ENCODE peak calls at places on chromosomes 12 and 14, in four cellular contexts. I is sigmoid colon, W is neural crest cell, O is AG10803. E is an unnamed sample.

GRCh38 chr12:57219993-57220728 is 3.6 kb downstream of the NXPH4 start:
- DNase-seq in I (no peak), W (no peak), O (no peak), E (no peak)

GRCh38 chr14:105761842-105762241 is 235.5 kb downstream of the TMEM121 start:
- DNase-seq in I (no peak), W (no peak), O (no peak), E (no peak)

GRCh38 chr12:82687020-82687951 is 580 bp downstream of the TMTC2 start:
- DNase-seq in I (peak), W (peak), O (peak), E (peak)

GRCh38 chr14:30251017-30251416 is 307.9 kb upstream of the G2E3 start:
- DNase-seq in I (no peak), W (no peak), O (no peak), E (no peak)

GRCh38 chr12:108879615-108880254 is at the start of gene DAO:
- DNase-seq in I (no peak), W (no peak), O (no peak), E (no peak)

GRCh38 chr12:85627584-85627983 is 208.6 kb downstream of the RASSF9 start:
- DNase-seq in I (no peak), W (no peak), O (no peak), E (peak)

GRCh38 chr14:73153272-73153671 is 17.0 kb downstream of the PSEN1 start:
- DNase-seq in I (no peak), W (no peak), O (peak), E (peak)

GRCh38 chr14:91613459-91614145 is 103.5 kb upstream of the PPP4R3A start:
- DNase-seq in I (no peak), W (no peak), O (no peak), E (no peak)

GRCh38 chr14:63757211-63757610 is 29.3 kb upstream of the SGPP1 start:
- DNase-seq in I (no peak), W (no peak), O (no peak), E (no peak)

GRCh38 chr12:108479364-108480070 is 35.6 kb upstream of the FICD start:
- DNase-seq in I (no peak), W (no peak), O (no peak), E (no peak)

GRCh38 chr14:99972748-99973466 is 92.3 kb upstream of the EVL start:
- DNase-seq in I (no peak), W (no peak), O (peak), E (peak)

GRCh38 chr14:75971509-75971908 is 10.3 kb downstream of the TGFB3 start:
- DNase-seq in I (no peak), W (no peak), O (no peak), E (no peak)

GRCh38 chr14:33755358-33755757 is 195.5 kb downstream of the EGLN3 start:
- DNase-seq in I (no peak), W (no peak), O (no peak), E (no peak)

GRCh38 chr12:121793501-121793835 is at the start of gene RHOF:
- DNase-seq in I (no peak), W (no peak), O (no peak), E (no peak)

GRCh38 chr12:109458086-109458485 is 19.0 kb downstream of the KCTD10 start:
- DNase-seq in I (no peak), W (no peak), O (peak), E (peak)

GRCh38 chr12:93567174-93567573 is 5.3 kb upstream of the SOCS2 start:
- DNase-seq in I (no peak), W (no peak), O (peak), E (no peak)

GRCh38 chr12:93565760-93566159 is 6.7 kb upstream of the SOCS2 start:
- DNase-seq in I (no peak), W (no peak), O (no peak), E (no peak)

GRCh38 chr12:93568091-93568490 is 4.4 kb upstream of the SOCS2 start:
- DNase-seq in I (no peak), W (no peak), O (no peak), E (no peak)

GRCh38 chr12:93569301-93569655 is 3.2 kb upstream of the SOCS2 start:
- DNase-seq in I (no peak), W (no peak), O (no peak), E (no peak)

GRCh38 chr12:93563807-93564538 is 8.5 kb upstream of the SOCS2 start:
- DNase-seq in I (no peak), W (no peak), O (peak), E (peak)
- TF ChIP-seq CTCF in I (no peak), W (peak), O (peak), E (peak)

DNA sequence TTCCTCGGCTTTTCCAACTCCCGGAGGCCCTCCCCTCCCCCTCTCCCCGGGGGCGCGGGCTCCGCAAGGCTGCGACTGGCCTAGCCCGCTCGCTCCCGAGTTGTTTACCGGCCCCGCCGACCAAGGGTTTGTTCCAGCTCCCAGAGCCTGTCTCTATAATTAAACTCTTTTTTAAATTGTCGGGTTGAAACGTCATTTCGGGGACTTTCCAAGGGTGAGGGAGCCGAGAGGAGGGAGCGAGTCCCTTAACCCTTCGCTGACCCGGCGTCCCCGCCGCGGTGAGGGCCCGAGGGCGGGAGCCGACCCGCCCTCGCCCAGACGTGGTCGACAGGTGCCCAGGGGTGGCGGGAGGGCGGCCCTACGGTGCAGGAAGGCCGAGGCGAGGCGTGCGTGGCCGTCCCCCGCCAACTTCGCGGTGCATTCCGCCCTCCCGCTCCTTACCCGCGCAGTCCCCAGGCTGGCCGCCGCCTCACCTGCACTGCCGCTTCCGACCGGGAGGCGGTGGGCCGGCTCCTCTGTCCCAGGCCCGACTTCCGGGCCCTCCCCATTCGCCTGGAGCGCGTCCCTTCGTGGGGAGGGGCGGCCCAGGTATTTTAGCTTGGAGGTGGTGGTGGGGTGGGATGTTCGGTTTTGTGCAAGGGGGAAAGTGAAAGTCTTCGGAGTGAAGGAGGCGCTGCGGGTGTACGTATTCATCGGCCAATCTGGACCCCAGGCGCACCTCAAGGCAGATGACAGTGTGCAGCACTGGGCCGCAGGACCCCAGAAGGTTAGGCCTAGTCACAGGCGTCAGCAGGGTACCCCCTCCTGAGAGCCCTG is 2.9 kb upstream of the ZFP36L1 start:
- DNase-seq in I (peak), W (no peak), O (peak), E (peak)
- TF ChIP-seq CTCF in I (peak), W (peak), O (peak), E (peak)

DNA sequence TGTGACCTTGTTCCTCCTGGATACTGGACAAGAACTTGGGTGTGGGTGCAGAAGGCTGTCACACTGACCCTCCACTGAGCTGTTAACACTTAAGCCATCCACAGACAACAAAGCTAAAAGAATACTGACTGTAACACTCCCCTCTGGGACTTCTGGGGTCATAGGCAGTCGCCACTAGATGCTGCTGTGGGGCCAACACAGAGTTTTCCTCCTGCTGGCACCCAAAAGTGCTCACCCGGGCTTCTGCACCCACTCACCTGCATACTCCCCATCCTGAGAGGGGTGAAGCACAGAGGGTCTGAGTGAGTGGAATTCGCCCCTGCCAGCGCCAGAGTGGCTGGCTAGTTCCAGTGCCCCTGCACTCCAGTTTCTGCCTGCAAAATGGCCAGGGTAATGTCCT is 422.4 kb upstream of the LMO3 start:
- DNase-seq in I (no peak), W (no peak), O (no peak), E (no peak)
- TF ChIP-seq CTCF in I (no peak), W (no peak), O (no peak), E (no peak)

GRCh38 chr14:23028800-23029199 is 5.9 kb downstream of the PSMB5 start:
- DNase-seq in I (no peak), W (no peak), O (no peak), E (no peak)
- TF ChIP-seq CTCF in I (no peak), W (no peak), O (no peak), E (no peak)

GRCh38 chr14:80489513-80489912 is 278.2 kb upstream of the DIO2 start:
- DNase-seq in I (no peak), W (no peak), O (no peak), E (no peak)
- TF ChIP-seq CTCF in I (no peak), W (no peak), O (no peak), E (no peak)

GRCh38 chr14:22300646-22301045 is 288.4 kb downstream of the DAD1 start:
- DNase-seq in I (no peak), W (no peak), O (no peak), E (no peak)
- TF ChIP-seq CTCF in I (no peak), W (no peak), O (no peak), E (no peak)

GRCh38 chr14:68343534-68344093 is 449.3 kb downstream of the ZFP36L1 start:
- DNase-seq in I (no peak), W (no peak), O (no peak), E (no peak)

GRCh38 chr14:68340262-68340661 is 452.6 kb downstream of the ZFP36L1 start:
- DNase-seq in I (no peak), W (no peak), O (no peak), E (no peak)

GRCh38 chr14:68341765-68342212 is 451.1 kb downstream of the ZFP36L1 start:
- DNase-seq in I (no peak), W (no peak), O (no peak), E (no peak)

GRCh38 chr14:68345738-68346137 is 447.1 kb downstream of the ZFP36L1 start:
- DNase-seq in I (no peak), W (no peak), O (no peak), E (peak)

DNA sequence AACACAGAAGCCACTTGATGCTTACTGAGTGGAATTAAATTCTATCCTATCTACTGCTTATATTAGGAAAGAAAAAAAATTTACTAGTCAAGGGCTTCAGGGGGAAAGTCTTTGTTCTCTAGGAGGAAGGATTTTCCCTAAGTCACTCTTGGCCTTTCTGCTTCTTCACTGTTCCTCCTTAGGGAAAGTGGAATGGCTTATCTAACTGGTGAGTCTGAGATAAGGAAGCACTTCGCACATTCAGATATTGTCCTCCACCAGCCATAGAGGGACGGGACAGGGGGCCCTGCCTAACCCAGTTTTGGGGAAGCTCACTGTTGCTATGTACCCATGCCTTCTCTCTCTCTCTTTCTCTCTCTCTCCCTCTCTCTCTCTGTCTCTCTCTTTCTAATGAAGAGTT is 450.7 kb downstream of the ZFP36L1 start:
- DNase-seq in I (no peak), W (no peak), O (no peak), E (no peak)
- TF ChIP-seq CTCF in I (no peak), W (no peak), O (no peak), E (no peak)

DNA sequence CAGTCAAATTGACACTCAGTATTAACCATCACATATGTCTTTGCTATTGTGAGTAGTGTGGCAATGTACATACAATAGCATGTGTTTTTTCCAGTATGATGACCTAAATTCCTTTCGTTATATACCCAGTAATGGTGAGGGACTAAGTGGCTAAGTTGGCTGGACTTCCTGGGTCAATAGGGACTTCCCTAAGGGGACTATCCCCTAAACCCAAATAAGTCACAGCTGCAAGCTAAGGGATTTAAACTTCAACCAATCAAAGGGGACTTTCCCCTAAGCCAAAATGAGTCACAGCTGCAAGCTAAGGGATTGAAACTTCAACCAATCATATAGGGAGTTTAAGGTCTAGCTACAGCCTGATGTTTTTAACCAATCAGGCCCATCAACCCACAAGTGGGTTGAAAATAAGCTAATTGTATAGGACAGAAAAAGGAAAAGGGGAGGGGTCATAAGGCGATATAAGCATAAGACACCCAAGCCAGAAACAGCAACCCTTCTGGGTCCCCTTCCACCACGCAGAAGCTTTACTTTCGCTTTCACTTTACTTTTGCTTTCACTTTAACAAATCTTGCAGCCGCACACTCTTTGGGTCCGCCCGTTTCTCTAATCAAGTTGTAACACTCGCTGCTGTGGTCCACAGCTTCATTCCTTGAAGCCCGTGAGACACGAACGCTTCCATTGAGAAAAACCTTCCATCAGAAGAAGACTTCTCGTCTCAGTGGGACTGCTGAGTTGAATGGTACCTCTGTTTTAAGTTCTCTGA is 404.4 kb downstream of the FLRT2 start:
- DNase-seq in I (peak), W (no peak), O (peak), E (peak)
- TF ChIP-seq CTCF in I (no peak), W (no peak), O (no peak), E (no peak)

DNA sequence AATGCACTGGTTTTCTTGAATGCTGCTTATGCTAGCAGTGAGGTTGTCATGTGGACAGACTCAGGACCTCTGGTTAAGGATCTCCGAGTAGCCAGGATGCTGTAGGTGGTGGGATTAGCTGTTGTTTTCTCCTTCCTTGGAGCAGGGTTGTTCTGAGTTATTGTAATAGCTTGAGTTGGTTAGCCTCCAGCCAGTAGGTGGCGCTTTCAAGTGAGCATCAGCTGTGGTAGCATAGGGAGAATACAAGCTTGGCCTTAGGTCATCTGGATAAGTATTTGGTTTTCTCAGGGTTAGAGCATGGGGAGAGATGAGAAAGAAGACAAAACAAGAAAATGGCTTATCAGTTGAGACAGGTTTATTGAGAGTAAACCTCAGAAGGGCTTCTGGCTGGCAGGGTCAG is 299.7 kb upstream of the FBXO33 start:
- DNase-seq in I (no peak), W (no peak), O (no peak), E (no peak)
- TF ChIP-seq CTCF in I (no peak), W (peak), O (no peak), E (no peak)

DNA sequence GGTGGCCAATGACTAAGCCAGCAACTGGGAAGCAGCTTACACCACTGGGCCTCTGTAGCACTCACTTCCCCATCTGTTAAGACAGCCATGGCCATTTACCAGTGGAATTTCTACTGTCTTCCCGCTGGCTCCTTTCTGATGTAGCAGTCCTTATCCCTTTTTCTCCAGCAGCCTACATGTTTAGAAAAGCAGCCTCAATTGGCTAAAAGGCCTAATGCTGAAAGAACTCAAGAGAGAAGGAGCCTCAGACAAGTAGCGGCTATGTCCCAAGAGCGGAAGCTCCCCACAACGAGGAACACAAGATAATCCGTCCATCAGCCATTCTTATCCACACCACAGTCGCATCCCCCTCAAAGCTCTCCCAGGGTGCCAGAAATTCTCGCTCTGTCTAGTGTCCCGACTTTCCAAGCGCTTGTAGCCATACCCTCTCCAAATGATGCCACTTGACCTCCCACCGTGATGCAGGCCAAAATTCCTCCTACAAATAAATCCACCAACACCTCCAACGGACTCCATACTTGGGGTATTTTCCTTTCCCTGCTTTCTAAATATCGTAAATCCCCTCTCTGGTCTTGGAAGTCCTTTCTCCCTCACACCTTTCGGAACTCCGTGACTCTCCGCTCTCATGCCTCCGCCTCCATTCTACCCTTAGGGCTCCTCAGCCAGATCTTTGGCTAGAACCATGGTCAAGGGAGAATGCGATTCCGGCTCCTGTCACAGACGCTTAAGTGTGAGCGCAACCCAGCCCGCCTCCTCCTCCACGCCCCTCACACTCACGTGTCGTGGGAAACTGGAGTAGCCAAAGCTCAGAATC is 527 bp downstream of the M6PR start:
- DNase-seq in I (no peak), W (no peak), O (peak), E (peak)
- TF ChIP-seq CTCF in I (no peak), W (no peak), O (no peak), E (no peak)

E was measured in cardiac fibroblast.